ENCODE peak calls at places on chromosomes 4 and X, in nine cellular contexts. P is SK-N-SH, D is iris pigment epithelial cell, W is nephron progenitor cell, I is astrocyte of the spinal cord, Y is body of pancreas, O is AG09309, M is H4, S is NCI-H1417. G is an unnamed sample.

GRCh38 chrX:153595859-153596857 is 2.8 kb downstream of the CCNQ start:
- DNase-seq in I (no peak), O (no peak), P (no peak), W (no peak), Y (peak; percentile 3), S (no peak), D (no peak), M (no peak), G (no peak)

GRCh38 chrX:97482901-97483300 is 599.2 kb downstream of the RPA4 start:
- DNase-seq in P (no peak), W (no peak), I (no peak), O (no peak), D (no peak), S (no peak), M (no peak), Y (no peak), G (no peak)

GRCh38 chr4:8117278-8117682 is 41.3 kb downstream of the ABLIM2 start:
- DNase-seq in O (no peak), W (peak; percentile 77), I (no peak), Y (peak; percentile 92), S (peak; percentile 19), P (peak; percentile 73), D (peak; percentile 60), M (no peak), G (no peak)

GRCh38 chrX:155662297-155662696 is 49.5 kb upstream of the TMLHE start:
- DNase-seq in P (no peak), Y (no peak), W (no peak), D (peak; percentile 12), M (no peak), O (no peak), I (no peak), S (no peak), G (peak; percentile 0)

GRCh38 chr4:110631582-110632505 is 9.0 kb upstream of the PITX2 start:
- DNase-seq in O (peak; percentile 74), D (peak; percentile 98), W (peak; percentile 84), P (peak; percentile 89), I (peak; percentile 85), M (no peak), S (peak; percentile 94), Y (peak; percentile 81), G (peak; percentile 89)

GRCh38 chrX:71636438-71637252 is 18.3 kb upstream of the CXCR3 start:
- DNase-seq in Y (no peak), D (no peak), I (no peak), P (no peak), M (no peak), S (peak; percentile 65), O (no peak), W (no peak), G (no peak)

GRCh38 chr4:38109896-38110295 is 149.7 kb downstream of the PTTG2 start:
- DNase-seq in D (no peak), O (no peak), S (no peak), M (no peak), Y (peak; percentile 69), W (peak; percentile 42), P (no peak), I (no peak), G (no peak)

GRCh38 chr4:2135083-2135482 is 76.0 kb downstream of the NAT8L start:
- DNase-seq in Y (no peak), W (no peak), P (peak; percentile 49), S (peak; percentile 9), O (no peak), D (peak; percentile 62), I (peak; percentile 61), M (peak; percentile 71), G (peak; percentile 22)

GRCh38 chr4:16993966-16994840 is 95.8 kb upstream of the LDB2 start:
- DNase-seq in Y (no peak), M (no peak), O (no peak), I (no peak), W (no peak), D (no peak), P (no peak), S (no peak), G (no peak)

GRCh38 chr4:189032939-189033338 is 893.7 kb downstream of the TRIML1 start:
- DNase-seq in P (no peak), I (no peak), S (no peak), Y (no peak), M (no peak), W (no peak), D (no peak), O (no peak), G (no peak)

GRCh38 chr4:76188557-76188956 is 25.1 kb downstream of the SCARB2 start:
- DNase-seq in S (no peak), I (no peak), P (no peak), W (no peak), O (no peak), Y (no peak), D (no peak), M (no peak), G (peak; percentile 76)

GRCh38 chr4:1872918-1873269 is 1.7 kb downstream of the NSD2 start:
- DNase-seq in W (no peak), P (no peak), M (no peak), O (no peak), Y (no peak), S (no peak), D (peak; percentile 77), I (peak; percentile 75), G (peak; percentile 70)

GRCh38 chr4:32499176-32499575 is 1779.0 kb downstream of the PCDH7 start:
- DNase-seq in O (peak; percentile 5), I (peak; percentile 76), W (no peak), Y (no peak), S (no peak), P (no peak), M (no peak), D (peak; percentile 87), G (peak; percentile 84)

GRCh38 chr4:105061136-105061696 is 85.5 kb upstream of the TET2 start:
- DNase-seq in S (no peak), Y (peak; percentile 8), P (no peak), I (peak; percentile 36), M (peak; percentile 56), O (no peak), W (no peak), D (peak; percentile 24), G (peak; percentile 94)

GRCh38 chr4:148776944-148777343 is 334.7 kb upstream of the NR3C2 start:
- DNase-seq in Y (no peak), M (no peak), O (no peak), D (peak; percentile 42), S (no peak), W (no peak), P (no peak), I (peak; percentile 64), G (peak; percentile 70)

GRCh38 chr4:76811604-76812412 is 86.1 kb downstream of the SOWAHB start:
- DNase-seq in D (peak; percentile 56), O (peak; percentile 2), I (peak; percentile 88), S (no peak), W (no peak), P (no peak), M (no peak), Y (no peak), G (peak; percentile 26)

GRCh38 chr4:168723569-168723968 is 226.7 kb downstream of the PALLD start:
- DNase-seq in O (no peak), I (peak; percentile 87), W (no peak), Y (no peak), S (no peak), P (no peak), M (peak; percentile 55), D (peak; percentile 59), G (no peak)

GRCh38 chr4:48767055-48767454 is 13.0 kb downstream of the FRYL start:
- DNase-seq in Y (no peak), I (no peak), D (no peak), S (no peak), O (no peak), M (no peak), W (no peak), P (no peak), G (no peak)

GRCh38 chrX:100622989-100623388 is 13.6 kb downstream of the TSPAN6 start:
- DNase-seq in S (no peak), W (no peak), D (no peak), I (no peak), M (no peak), Y (no peak), O (no peak), P (no peak), G (no peak)

GRCh38 chrX:44344194-44344593 is 722 bp upstream of the EFHC2 start:
- DNase-seq in O (no peak), Y (peak; percentile 35), W (no peak), P (no peak), I (no peak), M (no peak), S (no peak), D (no peak), G (no peak)

GRCh38 chr4:17059192-17059634 is 160.8 kb upstream of the LDB2 start:
- DNase-seq in W (no peak), O (peak; percentile 50), M (no peak), Y (peak; percentile 7), P (peak; percentile 43), D (no peak), S (no peak), I (peak; percentile 36), G (peak; percentile 93)

GRCh38 chr4:112519689-112520597 is 4.0 kb upstream of the NEUROG2 start:
- DNase-seq in O (no peak), P (peak; percentile 35), I (no peak), W (peak; percentile 36), S (no peak), Y (no peak), M (no peak), D (no peak), G (no peak)

GRCh38 chrX:20361890-20362262 is 95.2 kb upstream of the RPS6KA3 start:
- DNase-seq in P (no peak), I (peak; percentile 41), O (no peak), W (no peak), D (peak; percentile 77), M (peak; percentile 59), S (peak; percentile 66), Y (no peak), G (peak; percentile 71)

GRCh38 chr4:12679217-12679616 is 804.9 kb downstream of the RAB28 start:
- DNase-seq in S (peak; percentile 58), P (peak; percentile 0), O (no peak), I (no peak), Y (no peak), M (no peak), D (no peak), W (no peak), G (peak; percentile 3)

GRCh38 chr4:101282076-101282844 is 65.1 kb downstream of the PPP3CA start:
- DNase-seq in P (no peak), I (no peak), D (no peak), W (no peak), M (no peak), Y (no peak), O (no peak), S (no peak), G (no peak)